ENCODE peak calls at places on chromosomes 13 and 19, in eight cellular contexts. One of them, this sample, is unnamed. For H3K4me1, the result is how much of the 10 kb centered on the place peaks cover.

GRCh38 chr19:14030997-14031718 is 404 bp upstream of the IL27RA start:
- DNase-seq in adrenal gland: no peak
- DNase-seq in Peyer's patch: no peak
- DNase-seq in IMR-90: no peak
- DNase-seq in heart left ventricle: no peak
- DNase-seq in sigmoid colon: no peak
- DNase-seq in A549: no peak
- DNase-seq in suprapubic skin: no peak
- DNase-seq in this sample: no peak

GRCh38 chr13:44449999-44450821 is 76.6 kb downstream of the SERP2 start:
- DNase-seq in A549: no peak
- DNase-seq in adrenal gland: no peak
- DNase-seq in heart left ventricle: no peak
- DNase-seq in Peyer's patch: no peak
- DNase-seq in suprapubic skin: no peak
- DNase-seq in IMR-90: no peak
- DNase-seq in sigmoid colon: no peak
- DNase-seq in this sample: no peak

GRCh38 chr19:14476663-14477401 is 1.7 kb upstream of the PTGER1 start:
- DNase-seq in sigmoid colon: peak
- DNase-seq in IMR-90: peak
- DNase-seq in heart left ventricle: no peak
- DNase-seq in adrenal gland: no peak
- DNase-seq in suprapubic skin: peak
- DNase-seq in A549: peak
- DNase-seq in Peyer's patch: peak
- DNase-seq in this sample: peak

GRCh38 chr19:46068345-46069258 is 27.8 kb upstream of the IGFL4 start:
- DNase-seq in sigmoid colon: no peak
- DNase-seq in IMR-90: peak
- DNase-seq in adrenal gland: peak
- DNase-seq in A549: peak
- DNase-seq in suprapubic skin: no peak
- DNase-seq in Peyer's patch: peak
- DNase-seq in heart left ventricle: no peak
- DNase-seq in this sample: no peak

GRCh38 chr19:22882797-22883196 is 50.7 kb downstream of the ZNF723 start:
- DNase-seq in heart left ventricle: no peak
- DNase-seq in IMR-90: peak
- DNase-seq in adrenal gland: no peak
- DNase-seq in suprapubic skin: no peak
- DNase-seq in A549: no peak
- DNase-seq in Peyer's patch: no peak
- DNase-seq in sigmoid colon: no peak
- DNase-seq in this sample: no peak

GRCh38 chr13:65605386-65605785 is 1624.8 kb downstream of the PCDH9 start:
- DNase-seq in heart left ventricle: no peak
- DNase-seq in suprapubic skin: no peak
- DNase-seq in Peyer's patch: no peak
- DNase-seq in sigmoid colon: no peak
- DNase-seq in adrenal gland: no peak
- DNase-seq in A549: no peak
- DNase-seq in IMR-90: peak
- DNase-seq in this sample: no peak

GRCh38 chr13:32039488-32040013 is 8.0 kb downstream of the FRY start:
- DNase-seq in IMR-90: peak
- DNase-seq in adrenal gland: no peak
- DNase-seq in Peyer's patch: no peak
- DNase-seq in A549: no peak
- DNase-seq in sigmoid colon: no peak
- DNase-seq in heart left ventricle: no peak
- DNase-seq in suprapubic skin: no peak
- DNase-seq in this sample: no peak

GRCh38 chr13:81406022-81406421 is 1065.1 kb upstream of the SPRY2 start:
- DNase-seq in adrenal gland: no peak
- DNase-seq in A549: no peak
- DNase-seq in IMR-90: no peak
- DNase-seq in Peyer's patch: no peak
- DNase-seq in sigmoid colon: no peak
- DNase-seq in suprapubic skin: no peak
- DNase-seq in heart left ventricle: no peak
- DNase-seq in this sample: no peak

GRCh38 chr13:51096131-51096530 is 14.9 kb downstream of the C13orf42 start:
- DNase-seq in Peyer's patch: no peak
- DNase-seq in IMR-90: no peak
- DNase-seq in A549: no peak
- DNase-seq in adrenal gland: no peak
- DNase-seq in heart left ventricle: no peak
- DNase-seq in sigmoid colon: no peak
- DNase-seq in suprapubic skin: no peak
- DNase-seq in this sample: no peak

GRCh38 chr13:107324416-107325204 is 756.7 kb upstream of the ARGLU1 start:
- DNase-seq in sigmoid colon: no peak
- DNase-seq in IMR-90: peak
- DNase-seq in adrenal gland: no peak
- DNase-seq in A549: no peak
- DNase-seq in Peyer's patch: no peak
- DNase-seq in heart left ventricle: no peak
- DNase-seq in suprapubic skin: no peak
- DNase-seq in this sample: no peak

GRCh38 chr13:104936304-104936703 is 1599.2 kb downstream of the EFNB2 start:
- DNase-seq in suprapubic skin: no peak
- DNase-seq in heart left ventricle: no peak
- DNase-seq in sigmoid colon: no peak
- DNase-seq in A549: no peak
- DNase-seq in IMR-90: no peak
- DNase-seq in adrenal gland: no peak
- DNase-seq in Peyer's patch: no peak
- DNase-seq in this sample: no peak

GRCh38 chr19:14369399-14370168 is 11.7 kb upstream of the ADGRE5 start:
- DNase-seq in sigmoid colon: no peak
- DNase-seq in Peyer's patch: peak
- DNase-seq in A549: no peak
- DNase-seq in heart left ventricle: peak
- DNase-seq in suprapubic skin: no peak
- DNase-seq in adrenal gland: no peak
- DNase-seq in IMR-90: peak
- DNase-seq in this sample: no peak

GRCh38 chr13:95607363-95607762 is 37.1 kb downstream of the DZIP1 start:
- DNase-seq in adrenal gland: no peak
- DNase-seq in Peyer's patch: no peak
- DNase-seq in suprapubic skin: no peak
- DNase-seq in sigmoid colon: no peak
- DNase-seq in IMR-90: peak
- DNase-seq in heart left ventricle: no peak
- DNase-seq in A549: no peak
- DNase-seq in this sample: no peak

GRCh38 chr19:58361900-58362271 is 665 bp downstream of the ZNF497 start:
- DNase-seq in adrenal gland: peak
- DNase-seq in A549: peak
- DNase-seq in sigmoid colon: no peak
- DNase-seq in IMR-90: peak
- DNase-seq in suprapubic skin: no peak
- DNase-seq in Peyer's patch: peak
- DNase-seq in heart left ventricle: no peak
- DNase-seq in this sample: peak

GRCh38 chr13:102659168-102659713 is 35.6 kb downstream of the METTL21C start:
- DNase-seq in IMR-90: no peak
- DNase-seq in Peyer's patch: no peak
- DNase-seq in suprapubic skin: no peak
- DNase-seq in A549: no peak
- DNase-seq in adrenal gland: no peak
- DNase-seq in heart left ventricle: no peak
- DNase-seq in sigmoid colon: no peak
- DNase-seq in this sample: no peak

GRCh38 chr19:7869910-7870511 is 4.2 kb downstream of the PRR36 start:
- DNase-seq in A549: no peak
- DNase-seq in IMR-90: peak
- DNase-seq in suprapubic skin: peak
- DNase-seq in heart left ventricle: no peak
- DNase-seq in sigmoid colon: no peak
- DNase-seq in adrenal gland: peak
- DNase-seq in Peyer's patch: peak
- DNase-seq in this sample: peak

GRCh38 chr19:7869453-7869909 is 4.7 kb downstream of the PRR36 start:
- DNase-seq in suprapubic skin: peak
- DNase-seq in Peyer's patch: peak
- DNase-seq in sigmoid colon: no peak
- DNase-seq in IMR-90: peak
- DNase-seq in heart left ventricle: no peak
- DNase-seq in adrenal gland: peak
- DNase-seq in A549: no peak
- DNase-seq in this sample: peak

GRCh38 chr19:7871530-7872305 is 2.5 kb downstream of the PRR36 start:
- DNase-seq in Peyer's patch: peak
- DNase-seq in A549: peak
- DNase-seq in sigmoid colon: peak
- DNase-seq in adrenal gland: peak
- DNase-seq in suprapubic skin: peak
- DNase-seq in IMR-90: peak
- DNase-seq in heart left ventricle: peak
- DNase-seq in this sample: peak

GRCh38 chr19:7871280-7871529 is 3.0 kb downstream of the PRR36 start:
- DNase-seq in IMR-90: no peak
- DNase-seq in Peyer's patch: no peak
- DNase-seq in A549: peak
- DNase-seq in suprapubic skin: no peak
- DNase-seq in heart left ventricle: no peak
- DNase-seq in adrenal gland: no peak
- DNase-seq in sigmoid colon: no peak
- DNase-seq in this sample: no peak

DNA sequence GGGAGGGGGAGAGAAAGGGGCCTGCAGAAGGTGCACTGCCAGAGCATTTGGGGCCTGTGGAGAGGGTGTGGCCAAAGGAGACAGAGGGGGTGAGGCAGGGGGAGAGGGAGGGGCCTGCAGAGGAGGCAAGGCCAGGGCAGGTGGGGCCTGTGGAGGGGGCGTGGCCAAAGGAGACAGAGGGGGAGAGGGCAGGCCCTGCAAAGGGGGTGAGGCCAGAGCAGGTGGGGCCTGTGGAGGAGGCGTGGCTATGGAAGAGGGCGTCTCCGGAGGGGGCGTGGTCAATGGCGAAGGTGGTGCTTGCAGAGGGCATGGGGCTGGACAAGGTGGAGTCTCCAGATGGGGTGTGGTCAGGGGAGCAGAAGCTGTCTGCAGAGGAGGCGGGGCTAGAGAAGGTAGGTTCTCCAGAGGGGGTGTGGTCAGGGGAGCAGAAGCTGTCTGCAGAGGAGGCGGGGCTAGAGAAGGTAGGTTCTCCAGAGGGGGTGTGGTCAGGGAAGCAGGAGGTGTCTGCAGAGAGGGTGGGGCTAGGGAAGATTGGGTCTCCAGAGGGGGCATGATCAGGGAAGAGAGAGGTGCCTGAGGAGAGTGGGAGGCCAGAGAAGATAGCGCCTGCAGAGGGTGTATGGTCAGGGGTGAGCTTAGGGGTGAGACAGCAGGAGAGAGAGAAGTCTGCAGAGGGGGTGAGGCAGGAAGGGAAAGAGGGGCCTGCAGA is 3.5 kb downstream of the PRR36 start:
- DNase-seq in Peyer's patch: peak
- DNase-seq in A549: no peak
- DNase-seq in sigmoid colon: no peak
- DNase-seq in IMR-90: no peak
- DNase-seq in heart left ventricle: no peak
- DNase-seq in suprapubic skin: peak
- DNase-seq in adrenal gland: peak
- DNase-seq in this sample: peak
- H3K4me1 ChIP-seq in Peyer's patch: under half
- H3K4me1 ChIP-seq in A549: under half
- H3K4me1 ChIP-seq in sigmoid colon: under half
- H3K4me1 ChIP-seq in IMR-90: under half
- H3K4me1 ChIP-seq in heart left ventricle: under half
- H3K4me1 ChIP-seq in suprapubic skin: half or more
- H3K4me1 ChIP-seq in adrenal gland: under half
- H3K4me1 ChIP-seq in this sample: half or more

GRCh38 chr13:96988441-96988840 is 5.8 kb downstream of the OXGR1 start:
- DNase-seq in IMR-90: no peak
- DNase-seq in sigmoid colon: no peak
- DNase-seq in suprapubic skin: no peak
- DNase-seq in Peyer's patch: no peak
- DNase-seq in heart left ventricle: no peak
- DNase-seq in A549: no peak
- DNase-seq in adrenal gland: no peak
- DNase-seq in this sample: no peak
- TF ChIP-seq POLR2A in IMR-90: no peak
- TF ChIP-seq POLR2A in sigmoid colon: no peak
- TF ChIP-seq POLR2A in suprapubic skin: no peak
- TF ChIP-seq POLR2A in Peyer's patch: no peak
- TF ChIP-seq POLR2A in heart left ventricle: no peak
- TF ChIP-seq POLR2A in A549: no peak
- TF ChIP-seq POLR2A in adrenal gland: no peak
- TF ChIP-seq POLR2A in this sample: no peak

DNA sequence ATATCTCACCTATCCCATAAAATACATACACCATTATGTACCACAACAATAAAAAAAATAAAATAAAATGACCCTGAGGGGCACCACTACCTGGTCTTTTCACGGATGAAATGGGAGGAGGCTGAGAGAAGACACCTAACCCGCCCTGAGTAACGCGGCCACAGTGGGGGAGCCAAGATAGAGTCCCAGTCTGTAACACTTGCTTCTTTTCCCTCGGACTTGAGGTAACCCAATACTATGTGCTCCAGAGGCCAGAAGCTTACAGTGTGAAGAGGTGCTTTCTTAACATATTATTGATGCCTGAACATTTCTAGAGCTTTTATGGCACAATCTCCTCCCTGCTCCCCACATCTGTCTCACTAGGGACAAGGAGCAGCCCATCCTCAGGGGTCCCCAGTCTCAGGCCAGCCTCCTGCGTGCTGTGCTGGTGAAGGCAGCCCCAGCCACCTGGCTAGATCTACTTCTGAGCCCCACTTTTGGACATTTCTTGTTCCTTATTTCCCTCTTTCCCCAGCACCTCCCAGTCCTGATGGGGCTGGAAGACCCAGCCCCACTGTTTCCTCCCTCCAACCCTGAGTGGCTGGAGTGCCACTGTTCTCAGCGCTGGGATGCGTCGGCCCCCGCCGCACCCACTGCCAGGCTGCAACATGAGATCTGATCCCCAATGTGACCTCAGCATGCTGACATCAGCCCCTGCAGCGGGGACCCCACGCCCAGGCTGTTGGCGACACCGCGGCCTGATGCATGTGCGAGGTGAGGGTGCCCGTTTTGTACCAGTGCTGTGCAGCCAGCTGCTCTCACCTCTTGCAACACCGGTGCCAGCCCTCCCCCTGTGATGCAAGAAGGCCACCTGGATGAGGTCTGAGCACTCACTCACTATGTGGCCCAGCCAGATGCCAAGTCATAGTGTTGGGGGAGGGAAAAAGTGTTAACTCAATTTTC is 143.3 kb downstream of the DCLK1 start:
- DNase-seq in A549: no peak
- DNase-seq in suprapubic skin: no peak
- DNase-seq in IMR-90: no peak
- DNase-seq in sigmoid colon: no peak
- DNase-seq in Peyer's patch: no peak
- DNase-seq in heart left ventricle: no peak
- DNase-seq in adrenal gland: no peak
- DNase-seq in this sample: no peak
- H3K27ac ChIP-seq in A549: no peak
- H3K27ac ChIP-seq in suprapubic skin: no peak
- H3K27ac ChIP-seq in IMR-90: no peak
- H3K27ac ChIP-seq in sigmoid colon: no peak
- H3K27ac ChIP-seq in Peyer's patch: no peak
- H3K27ac ChIP-seq in heart left ventricle: no peak
- H3K27ac ChIP-seq in adrenal gland: no peak
- H3K27ac ChIP-seq in this sample: no peak

GRCh38 chr13:97191615-97192014 is 30.5 kb upstream of the MBNL2 start:
- DNase-seq in suprapubic skin: no peak
- DNase-seq in A549: no peak
- DNase-seq in heart left ventricle: no peak
- DNase-seq in Peyer's patch: no peak
- DNase-seq in adrenal gland: no peak
- DNase-seq in sigmoid colon: no peak
- DNase-seq in IMR-90: no peak
- DNase-seq in this sample: no peak
- H3K4me1 ChIP-seq in suprapubic skin: under half
- H3K4me1 ChIP-seq in A549: under half
- H3K4me1 ChIP-seq in heart left ventricle: under half
- H3K4me1 ChIP-seq in Peyer's patch: under half
- H3K4me1 ChIP-seq in adrenal gland: under half
- H3K4me1 ChIP-seq in sigmoid colon: under half
- H3K4me1 ChIP-seq in IMR-90: under half
- H3K4me1 ChIP-seq in this sample: under half

This sample was measured in stomach.